ENCODE peak calls at places on chromosomes 16 and 17, in seven cellular contexts. H is Calu3, T is left ventricle myocardium inferior, U is AG09319, L is adrenal gland, B is neural progenitor cell, J is AG04450. D is an unnamed sample.

GRCh38 chr16:58025351-58026138 is at the start of gene MMP15:
- DNase-seq in T (peak; percentile 79), H (peak; percentile 97), B (peak; percentile 91), U (no peak), J (no peak), L (peak; percentile 64), D (no peak)

GRCh38 chr16:1335996-1336395 is 2.6 kb downstream of the BAIAP3 start:
- DNase-seq in B (peak; percentile 83), H (no peak), U (no peak), T (no peak), J (no peak), L (no peak), D (no peak)

GRCh38 chr17:69763503-69763902 is 311.5 kb upstream of the KCNJ16 start:
- DNase-seq in J (no peak), L (no peak), B (no peak), H (no peak), U (no peak), T (no peak), D (no peak)

GRCh38 chr16:89922477-89922883 is 662 bp upstream of the TUBB3 start:
- DNase-seq in J (peak; percentile 72), L (peak; percentile 99), B (peak; percentile 75), U (peak; percentile 82), T (peak; percentile 69), H (peak; percentile 85), D (peak; percentile 83)

GRCh38 chr16:86318119-86318518 is 192.2 kb upstream of the FOXF1 start:
- DNase-seq in J (no peak), T (no peak), H (no peak), L (no peak), B (no peak), U (no peak), D (no peak)

GRCh38 chr17:9905902-9906301 is 831 bp upstream of the RCVRN start:
- DNase-seq in H (peak; percentile 26), J (no peak), L (no peak), T (peak; percentile 49), U (no peak), B (peak; percentile 66), D (no peak)

GRCh38 chr17:76202516-76202915 is 37.8 kb downstream of the RNF157 start:
- DNase-seq in T (no peak), J (no peak), U (no peak), B (no peak), H (no peak), L (no peak), D (no peak)

GRCh38 chr17:41615454-41615853 is 2.9 kb upstream of the KRT16 start:
- DNase-seq in J (no peak), T (no peak), H (peak; percentile 71), U (no peak), B (peak; percentile 34), L (no peak), D (no peak)

GRCh38 chr17:81941484-81942166 is 4.5 kb upstream of the PYCR1 start:
- DNase-seq in B (peak; percentile 62), J (no peak), L (no peak), U (no peak), H (no peak), T (peak; percentile 61), D (no peak)

GRCh38 chr16:19502395-19503131 is 19.3 kb downstream of the GDE1 start:
- DNase-seq in J (no peak), T (peak; percentile 36), H (peak; percentile 88), U (peak; percentile 32), L (peak; percentile 80), B (peak; percentile 85), D (peak; percentile 69)

GRCh38 chr17:34254146-34254545 is 939 bp upstream of the CCL2 start:
- DNase-seq in J (peak; percentile 38), T (no peak), U (peak; percentile 44), H (no peak), B (no peak), L (no peak), D (no peak)

GRCh38 chr16:65867276-65867990 is 499.1 kb upstream of the CDH5 start:
- DNase-seq in U (no peak), H (no peak), L (no peak), B (peak; percentile 53), J (no peak), T (no peak), D (no peak)

GRCh38 chr17:41891135-41892065 is 26.2 kb upstream of the KLHL11 start:
- DNase-seq in L (no peak), T (no peak), U (no peak), H (no peak), B (no peak), J (no peak), D (no peak)

GRCh38 chr16:18789850-18790706 is at the start of gene RPS15A:
- DNase-seq in T (peak; percentile 93), J (peak; percentile 95), U (peak; percentile 95), H (peak; percentile 97), L (peak; percentile 97), B (peak; percentile 97), D (peak; percentile 96)

GRCh38 chr17:51056813-51057510 is 63.7 kb downstream of the SPAG9 start:
- DNase-seq in U (peak; percentile 52), H (peak; percentile 60), J (peak; percentile 61), L (peak; percentile 77), T (no peak), B (peak; percentile 68), D (peak; percentile 47)

GRCh38 chr16:85395207-85395912 is 217.8 kb upstream of the GSE1 start:
- DNase-seq in J (peak; percentile 96), U (peak; percentile 88), L (peak; percentile 93), T (peak; percentile 67), B (no peak), H (peak; percentile 82), D (peak; percentile 93)

GRCh38 chr16:31301708-31302400 is 42.1 kb downstream of the ITGAM start:
- DNase-seq in H (no peak), B (peak; percentile 4), L (peak; percentile 53), T (no peak), U (no peak), J (no peak), D (no peak)

GRCh38 chr16:9318764-9319163 is 227.3 kb downstream of the HAPSTR1 start:
- DNase-seq in B (no peak), U (no peak), T (no peak), L (no peak), J (no peak), H (no peak), D (no peak)

GRCh38 chr17:52170963-52171572 is 12.6 kb upstream of the CA10 start:
- DNase-seq in H (peak; percentile 79), T (no peak), J (no peak), L (peak; percentile 60), U (no peak), B (peak; percentile 60), D (no peak)

DNA sequence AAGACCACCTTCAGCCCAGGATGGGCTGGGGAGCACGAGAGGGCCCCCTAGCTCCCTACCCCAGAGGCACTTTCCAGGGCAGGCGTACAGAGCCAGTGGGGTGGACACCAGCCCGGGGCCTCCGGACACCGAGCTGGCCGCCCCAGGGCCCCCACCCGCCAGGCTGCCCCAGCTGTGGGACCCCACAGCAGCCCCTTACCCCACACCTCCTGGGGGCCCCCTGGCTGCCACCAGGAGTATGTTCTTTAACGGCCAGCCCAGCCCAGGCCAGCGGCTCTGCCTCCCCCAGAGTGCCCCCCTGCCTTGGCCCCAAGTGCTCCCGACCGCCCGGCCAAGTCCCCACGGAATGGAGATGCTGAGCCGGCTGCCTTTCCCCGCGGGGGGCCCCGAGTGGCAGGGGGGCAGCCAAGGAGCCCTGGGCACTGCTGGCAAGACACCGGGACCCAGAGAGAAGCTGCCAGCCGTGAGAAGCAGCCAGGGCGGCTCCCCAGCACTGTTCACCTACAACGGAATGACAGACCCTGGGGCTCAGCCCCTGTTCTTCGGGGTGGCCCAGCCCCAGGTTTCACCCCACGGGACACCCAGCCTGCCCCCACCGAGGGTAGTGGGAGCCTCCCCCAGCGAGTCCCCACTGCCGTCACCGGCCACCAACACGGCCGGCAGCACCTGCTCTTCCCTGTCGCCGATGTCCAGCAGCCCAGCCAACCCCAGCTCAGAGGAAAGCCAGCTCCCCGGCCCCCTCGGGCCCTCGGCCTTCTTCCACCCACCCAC is 24.3 kb upstream of the ZFPM1 start:
- DNase-seq in L (no peak), J (no peak), B (no peak), T (no peak), U (no peak), H (no peak), D (no peak)
- TF ChIP-seq CTCF in L (no peak), J (no peak), B (peak; percentile 22), T (no peak), U (peak; percentile 1), H (no peak), D (no peak)

DNA sequence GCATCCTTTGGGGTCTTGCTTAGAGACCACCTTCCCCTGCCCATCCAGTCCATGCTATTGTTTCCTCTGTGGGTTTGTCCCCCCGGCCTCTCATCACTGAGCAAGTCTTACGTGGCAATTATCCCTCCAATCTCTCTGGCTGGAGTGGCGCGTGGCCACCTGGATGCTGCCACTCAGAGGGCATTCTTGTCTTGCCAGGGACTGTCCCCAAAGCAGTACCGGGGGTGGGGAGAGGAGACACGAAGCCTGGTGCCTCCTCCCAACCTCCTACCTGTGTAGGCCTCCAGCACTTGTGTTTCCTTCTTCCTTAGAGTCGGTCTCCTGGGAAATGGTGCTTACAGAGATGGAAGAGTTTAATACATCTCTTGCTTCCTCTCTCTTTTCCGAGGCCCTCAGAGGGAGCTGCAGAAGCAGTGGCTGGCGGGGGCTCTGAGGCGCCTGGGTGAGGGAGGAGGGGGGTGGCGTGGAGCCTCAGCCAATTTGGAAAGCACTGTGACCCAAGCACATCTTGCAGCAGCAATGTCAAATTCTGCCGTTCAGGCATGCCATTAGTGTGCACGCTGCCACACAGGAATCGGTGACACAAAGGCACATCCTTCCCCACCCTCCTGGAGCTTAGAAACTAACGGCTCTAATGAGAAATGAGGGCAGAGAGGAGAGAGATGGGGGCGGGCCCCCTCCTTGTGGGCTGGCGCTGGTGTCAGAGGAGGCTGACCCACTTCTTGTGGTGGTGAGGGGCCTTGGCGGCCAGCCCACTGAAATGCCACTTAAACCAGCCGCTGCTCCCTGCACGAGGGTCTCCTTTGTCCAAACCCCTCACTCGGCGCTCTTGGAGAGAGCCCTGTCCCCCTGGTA is 95.0 kb downstream of the RTN4RL1 start:
- DNase-seq in B (peak; percentile 34), J (no peak), L (no peak), U (no peak), T (no peak), H (no peak), D (no peak)
- TF ChIP-seq CTCF in B (no peak), J (no peak), L (no peak), U (no peak), T (no peak), H (no peak), D (no peak)

GRCh38 chr16:50265260-50265659 is 1.1 kb upstream of the ADCY7 start:
- DNase-seq in L (no peak), H (peak; percentile 44), U (no peak), T (no peak), J (no peak), B (no peak), D (no peak)
- TF ChIP-seq CTCF in L (no peak), H (no peak), U (peak; percentile 11), T (peak; percentile 18), J (peak; percentile 28), B (no peak), D (peak; percentile 33)

DNA sequence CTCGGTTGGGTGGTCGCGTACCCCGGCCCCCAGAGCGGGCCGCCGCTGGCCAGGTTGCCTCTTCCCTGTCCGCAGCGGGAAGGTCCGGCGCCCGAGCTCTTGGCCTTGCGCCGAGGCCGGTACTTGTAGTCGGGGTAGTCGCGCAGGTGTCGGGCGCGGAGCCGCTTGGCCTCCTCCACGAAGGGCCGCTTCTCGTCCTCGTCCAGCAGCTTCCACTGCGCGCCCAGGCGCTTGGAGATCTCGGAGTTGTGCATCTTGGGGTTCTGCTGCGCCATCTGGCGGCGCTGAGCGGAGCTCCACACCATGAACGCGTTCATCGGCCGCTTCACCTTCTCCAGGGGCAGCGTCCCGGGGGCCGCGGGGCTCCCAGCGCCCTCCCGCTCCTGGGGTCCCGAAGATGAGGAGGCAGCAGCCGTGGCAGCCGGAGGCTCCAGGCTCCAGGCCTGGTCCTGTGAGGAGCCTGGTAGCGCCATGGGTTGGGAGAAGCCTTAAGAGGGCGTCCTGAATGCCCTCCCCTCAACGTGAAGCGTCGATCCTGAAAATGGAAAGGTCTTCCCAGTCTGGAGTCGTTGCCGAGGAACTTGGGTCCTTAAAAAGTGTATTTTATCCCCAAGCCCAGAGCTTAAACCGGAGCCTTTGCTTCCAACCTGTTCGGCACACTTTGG is 558 bp downstream of the SOX15 start:
- DNase-seq in L (peak; percentile 91), J (no peak), H (no peak), T (peak; percentile 87), U (peak; percentile 65), B (peak; percentile 94), D (no peak)
- TF ChIP-seq CTCF in L (peak; percentile 84), J (peak; percentile 87), H (no peak), T (peak; percentile 93), U (peak; percentile 91), B (peak; percentile 86), D (peak; percentile 88)

D was measured in HFF-Myc.